ENCODE peak calls at places on chromosome 14, in six cellular contexts. T is T-helper 9 cell, R is bronchial epithelial cell, X is substantia nigra, S is NCI-H1105, H is WTC11. Y is an unnamed sample.
A peak's percentile ranks its signal among the peaks of the same experiment; 100 is the strongest.

GRCh38 chr14:101150010-101150409 is 246.5 kb upstream of the RTL1 start:
- DNase-seq in X (no peak), S (no peak), T (no peak), H (no peak), R (no peak), Y (no peak)

GRCh38 chr14:22668417-22668816 is 24.3 kb upstream of the OR6J1 start:
- DNase-seq in S (no peak), H (no peak), R (no peak), X (no peak), T (no peak), Y (no peak)

GRCh38 chr14:95273041-95273978 is 46.4 kb downstream of the CLMN start:
- DNase-seq in T (no peak), S (no peak), H (no peak), R (peak; percentile 72), X (no peak), Y (no peak)

GRCh38 chr14:71183856-71184255 is 276.6 kb downstream of the PCNX1 start:
- DNase-seq in T (no peak), R (no peak), X (no peak), H (no peak), S (peak; percentile 63), Y (no peak)

GRCh38 chr14:103188691-103189480 is 65.6 kb downstream of the TNFAIP2 start:
- DNase-seq in S (no peak), T (peak; percentile 5), H (peak; percentile 61), R (no peak), X (no peak), Y (no peak)

GRCh38 chr14:31196839-31197477 is 10.6 kb downstream of the HECTD1 start:
- DNase-seq in H (no peak), S (no peak), X (no peak), R (no peak), T (no peak), Y (no peak)

GRCh38 chr14:81400852-81401251 is 728 bp upstream of the STON2 start:
- DNase-seq in R (peak; percentile 95), X (no peak), H (no peak), S (no peak), T (no peak), Y (no peak)

GRCh38 chr14:36829547-36829946 is 167.9 kb downstream of the PAX9 start:
- DNase-seq in R (no peak), S (no peak), H (no peak), T (no peak), X (no peak), Y (no peak)

GRCh38 chr14:68682166-68683103 is 110.4 kb downstream of the ZFP36L1 start:
- DNase-seq in T (peak; percentile 13), S (no peak), X (no peak), H (no peak), R (peak; percentile 82), Y (no peak)

GRCh38 chr14:95408731-95409471 is 89.2 kb upstream of the CLMN start:
- DNase-seq in R (no peak), H (no peak), S (no peak), T (no peak), X (peak; percentile 24), Y (no peak)

GRCh38 chr14:102029956-102030355 is 56.9 kb downstream of the HSP90AA1 start:
- DNase-seq in R (no peak), X (no peak), H (no peak), S (no peak), T (no peak), Y (no peak)